ENCODE peak calls at places on chromosomes 12 and 14, in seven cellular contexts. I, V, E, M, T, X and B are unnamed samples.

GRCh38 chr14:97757491-97757890 is 960.3 kb downstream of the VRK1 start:
- DNase-seq in T (no peak), M (no peak), V (no peak), I (no peak), E (no peak), X (no peak), B (no peak)

GRCh38 chr12:42282301-42282700 is 43.6 kb downstream of the ZCRB1 start:
- DNase-seq in I (no peak), T (no peak), E (no peak), V (no peak), M (no peak), X (no peak), B (no peak)

GRCh38 chr12:48796976-48797375 is 8.1 kb upstream of the ADCY6 start:
- DNase-seq in X (no peak), T (no peak), V (no peak), E (peak), M (no peak), I (no peak), B (no peak)

GRCh38 chr12:100141998-100142850 is 450 bp downstream of the BLTP3B start:
- DNase-seq in I (no peak), E (no peak), X (peak), V (peak), T (peak), M (peak), B (peak)

GRCh38 chr12:3120701-3121100 is 43.5 kb downstream of the TSPAN9 start:
- DNase-seq in M (no peak), I (no peak), T (no peak), X (no peak), V (no peak), E (no peak), B (no peak)

GRCh38 chr12:20460956-20461355 is 92.6 kb downstream of the PDE3A start:
- DNase-seq in I (no peak), M (no peak), T (no peak), E (no peak), V (no peak), X (no peak), B (no peak)

GRCh38 chr12:119989619-119990381 is 764 bp downstream of the BICDL1 start:
- DNase-seq in X (peak), E (peak), V (peak), M (peak), I (peak), T (peak), B (peak)

GRCh38 chr14:80211143-80212024 is at the start of gene DIO2:
- DNase-seq in X (peak), E (peak), M (peak), V (peak), I (peak), T (no peak), B (no peak)

GRCh38 chr12:93048646-93049045 is 119.6 kb upstream of the EEA1 start:
- DNase-seq in E (no peak), I (no peak), T (no peak), V (no peak), M (no peak), X (no peak), B (no peak)

GRCh38 chr14:61288720-61289119 is 7.6 kb upstream of the TMEM30B start:
- DNase-seq in T (no peak), I (no peak), M (no peak), E (no peak), V (no peak), X (no peak), B (no peak)

GRCh38 chr14:67575684-67576083 is 24.4 kb downstream of the PIGH start:
- DNase-seq in I (no peak), M (no peak), T (no peak), E (no peak), X (no peak), V (no peak), B (no peak)

GRCh38 chr12:123992118-123992825 is 19.3 kb downstream of the ZNF664 start:
- DNase-seq in M (no peak), E (no peak), V (no peak), I (no peak), T (no peak), X (no peak), B (no peak)

GRCh38 chr14:101132051-101132541 is 228.6 kb upstream of the RTL1 start:
- DNase-seq in E (no peak), X (no peak), T (no peak), V (no peak), I (no peak), M (peak), B (no peak)

GRCh38 chr12:88600272-88600671 is 20.0 kb upstream of the KITLG start:
- DNase-seq in M (no peak), E (peak), V (no peak), I (peak), T (no peak), X (no peak), B (no peak)

GRCh38 chr12:115394498-115395220 is 710.7 kb upstream of the TBX3 start:
- DNase-seq in M (no peak), E (no peak), X (no peak), V (no peak), I (no peak), T (no peak), B (no peak)

GRCh38 chr14:100148837-100149731 is 10.4 kb downstream of the DEGS2 start:
- DNase-seq in I (no peak), V (no peak), X (no peak), T (no peak), E (no peak), M (no peak), B (no peak)

GRCh38 chr12:68042212-68042699 is 53.0 kb downstream of the IFNG-AS1 start:
- DNase-seq in E (peak), T (peak), M (no peak), V (no peak), X (no peak), I (peak), B (no peak)

GRCh38 chr12:96044017-96044985 is 8.9 kb upstream of the LTA4H start:
- DNase-seq in M (no peak), X (no peak), E (peak), V (no peak), I (peak), T (no peak), B (no peak)

GRCh38 chr12:84038241-84038640 is 874.4 kb downstream of the SLC6A15 start:
- DNase-seq in I (no peak), M (no peak), E (no peak), V (no peak), X (no peak), T (no peak), B (no peak)

GRCh38 chr12:78787576-78787975 is 77.0 kb upstream of the SYT1 start:
- DNase-seq in T (no peak), V (no peak), I (peak), M (no peak), E (no peak), X (no peak), B (no peak)

DNA sequence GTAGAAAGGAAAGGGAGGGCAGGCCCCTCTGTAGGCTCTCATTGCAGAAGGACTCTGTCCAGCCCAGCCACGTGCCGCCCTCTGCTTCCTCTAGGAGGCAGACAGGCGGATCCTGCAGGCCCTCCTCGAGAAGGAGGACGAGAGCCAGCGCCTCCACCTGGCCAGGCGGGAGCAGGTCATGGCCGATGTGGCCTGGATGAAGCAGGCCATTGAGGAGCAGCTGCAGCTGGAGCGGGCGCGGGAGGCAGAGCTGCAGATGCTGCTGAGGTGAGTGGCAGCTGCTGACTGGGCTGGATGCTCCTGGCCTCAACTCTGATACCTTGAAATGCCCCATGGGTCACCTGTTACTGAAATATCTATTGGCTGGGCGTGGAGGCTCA is 10.9 kb downstream of the TCHP start:
- DNase-seq in I (peak), X (no peak), M (no peak), E (peak), T (no peak), V (no peak), B (peak)
- TF ChIP-seq CTCF in I (peak), X (no peak), M (no peak), E (no peak), T (peak), V (no peak), B (peak)

GRCh38 chr14:75996488-75996887 is 10.9 kb downstream of the IFT43 start:
- DNase-seq in I (no peak), T (no peak), V (no peak), M (no peak), X (no peak), E (no peak), B (no peak)

GRCh38 chr14:75990297-75990696 is 4.7 kb downstream of the IFT43 start:
- DNase-seq in I (no peak), T (no peak), X (no peak), V (no peak), E (no peak), M (no peak), B (no peak)

GRCh38 chr14:75995372-75996041 is 9.9 kb downstream of the IFT43 start:
- DNase-seq in V (peak), X (no peak), I (peak), T (no peak), E (no peak), M (peak), B (no peak)

GRCh38 chr14:75991753-75992152 is 6.2 kb downstream of the IFT43 start:
- DNase-seq in V (no peak), M (no peak), T (no peak), I (no peak), E (peak), X (no peak), B (no peak)

GRCh38 chr14:75993567-75994041 is 8.0 kb downstream of the IFT43 start:
- DNase-seq in T (no peak), E (no peak), M (no peak), I (no peak), V (no peak), X (no peak), B (no peak)
- TF ChIP-seq CTCF in T (no peak), E (no peak), M (no peak), I (no peak), V (no peak), X (no peak), B (no peak)

GRCh38 chr14:74207943-74208342 is 31.3 kb upstream of the VSX2 start:
- DNase-seq in T (no peak), E (no peak), I (no peak), V (no peak), X (peak), M (no peak), B (no peak)
- TF ChIP-seq CTCF in T (peak), E (no peak), I (peak), V (no peak), X (no peak), M (no peak), B (no peak)

GRCh38 chr14:104731925-104732294 is 7.9 kb downstream of the ADSS1 start:
- DNase-seq in T (no peak), M (no peak), E (no peak), I (no peak), V (peak), X (no peak), B (no peak)

GRCh38 chr14:104729835-104730181 is 5.8 kb downstream of the ADSS1 start:
- DNase-seq in I (no peak), X (no peak), M (no peak), T (no peak), V (no peak), E (no peak), B (no peak)

GRCh38 chr14:104732355-104732804 is 8.4 kb downstream of the ADSS1 start:
- DNase-seq in X (peak), I (no peak), V (peak), T (no peak), M (no peak), E (no peak), B (peak)

GRCh38 chr14:104730504-104730903 is 6.5 kb downstream of the ADSS1 start:
- DNase-seq in M (no peak), E (no peak), T (no peak), I (no peak), X (no peak), V (no peak), B (no peak)

DNA sequence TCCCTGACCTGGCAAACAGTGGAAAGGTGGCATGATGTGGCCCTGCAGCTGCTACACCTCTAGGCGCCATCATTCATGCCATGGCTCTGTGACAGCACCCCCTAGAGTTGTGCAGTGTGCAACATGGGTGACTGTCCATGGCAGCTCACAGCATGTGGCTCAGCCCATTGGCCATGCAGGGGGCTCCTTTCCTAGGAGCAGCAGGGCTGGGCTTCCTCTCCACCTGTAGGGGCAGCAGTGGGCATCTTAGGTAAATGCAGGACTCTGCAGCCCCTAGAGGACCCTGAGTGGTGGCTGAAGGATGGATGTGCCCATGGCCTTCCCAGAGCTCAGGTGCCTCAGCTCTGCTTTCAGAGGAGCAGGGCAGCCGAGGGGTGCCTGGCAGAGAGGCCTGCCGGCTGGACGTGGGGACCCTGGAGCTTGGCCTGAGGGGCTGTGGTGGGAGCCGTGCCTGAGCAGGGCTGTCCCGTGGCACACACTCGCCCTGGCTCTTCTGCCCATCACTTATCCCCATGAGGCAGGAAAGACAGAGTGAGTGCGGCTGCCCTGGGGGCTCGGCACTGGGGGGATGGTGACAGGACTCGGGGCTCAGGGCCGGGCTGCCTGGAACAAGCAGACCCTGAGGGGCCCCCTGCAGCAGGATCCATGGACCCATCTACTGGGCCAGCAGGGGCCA is 7.4 kb downstream of the ADSS1 start:
- DNase-seq in X (no peak), M (no peak), T (no peak), I (no peak), E (no peak), V (peak), B (no peak)
- TF ChIP-seq CTCF in X (no peak), M (no peak), T (peak), I (peak), E (no peak), V (no peak), B (peak)